ENCODE peak calls at places on chromosome 12, in six cellular contexts. One of them, this sample, is unnamed.

GRCh38 chr12:59040651-59041050 is 120.3 kb upstream of the LRIG3 start:
- DNase-seq in H1: no peak
- DNase-seq in A549: peak
- DNase-seq in HepG2: no peak
- DNase-seq in IMR-90: peak
- DNase-seq in SK-N-SH: no peak
- DNase-seq in this sample: no peak

GRCh38 chr12:19783547-19784444 is 344.5 kb downstream of the AEBP2 start:
- DNase-seq in H1: no peak
- DNase-seq in A549: no peak
- DNase-seq in HepG2: no peak
- DNase-seq in IMR-90: no peak
- DNase-seq in SK-N-SH: no peak
- DNase-seq in this sample: no peak

GRCh38 chr12:75923964-75924666 is 107.5 kb downstream of the PHLDA1 start:
- DNase-seq in H1: no peak
- DNase-seq in A549: no peak
- DNase-seq in HepG2: no peak
- DNase-seq in IMR-90: no peak
- DNase-seq in SK-N-SH: no peak
- DNase-seq in this sample: no peak

GRCh38 chr12:52767427-52767826 is 9.7 kb downstream of the KRT76 start:
- DNase-seq in H1: no peak
- DNase-seq in A549: no peak
- DNase-seq in HepG2: no peak
- DNase-seq in IMR-90: no peak
- DNase-seq in SK-N-SH: no peak
- DNase-seq in this sample: no peak

GRCh38 chr12:46998811-46999368 is 80.5 kb upstream of the PCED1B start:
- DNase-seq in H1: no peak
- DNase-seq in A549: peak
- DNase-seq in HepG2: no peak
- DNase-seq in IMR-90: peak
- DNase-seq in SK-N-SH: no peak
- DNase-seq in this sample: no peak

GRCh38 chr12:53781218-53781801 is 29.5 kb upstream of the CISTR start:
- DNase-seq in H1: no peak
- DNase-seq in A549: no peak
- DNase-seq in HepG2: no peak
- DNase-seq in IMR-90: peak
- DNase-seq in SK-N-SH: no peak
- DNase-seq in this sample: no peak

GRCh38 chr12:39902823-39903222 is 203.1 kb downstream of the SLC2A13 start:
- DNase-seq in H1: no peak
- DNase-seq in A549: no peak
- DNase-seq in HepG2: no peak
- DNase-seq in IMR-90: no peak
- DNase-seq in SK-N-SH: no peak
- DNase-seq in this sample: no peak

GRCh38 chr12:57161491-57161890 is 14.1 kb upstream of the LRP1-AS start:
- DNase-seq in H1: no peak
- DNase-seq in A549: no peak
- DNase-seq in HepG2: no peak
- DNase-seq in IMR-90: peak
- DNase-seq in SK-N-SH: no peak
- DNase-seq in this sample: no peak

GRCh38 chr12:121357331-121357730 is 5.1 kb upstream of the ANAPC5 start:
- DNase-seq in H1: no peak
- DNase-seq in A549: no peak
- DNase-seq in HepG2: no peak
- DNase-seq in IMR-90: no peak
- DNase-seq in SK-N-SH: no peak
- DNase-seq in this sample: no peak

GRCh38 chr12:117857632-117858274 is 111.0 kb downstream of the KSR2 start:
- DNase-seq in H1: peak
- DNase-seq in A549: peak
- DNase-seq in HepG2: peak
- DNase-seq in IMR-90: peak
- DNase-seq in SK-N-SH: peak
- DNase-seq in this sample: peak

GRCh38 chr12:54191550-54192022 is 2.8 kb upstream of the SMUG1 start:
- DNase-seq in H1: peak
- DNase-seq in A549: peak
- DNase-seq in HepG2: peak
- DNase-seq in IMR-90: peak
- DNase-seq in SK-N-SH: peak
- DNase-seq in this sample: peak

GRCh38 chr12:115079760-115080159 is 395.8 kb upstream of the TBX3 start:
- DNase-seq in H1: no peak
- DNase-seq in A549: no peak
- DNase-seq in HepG2: no peak
- DNase-seq in IMR-90: no peak
- DNase-seq in SK-N-SH: no peak
- DNase-seq in this sample: no peak

GRCh38 chr12:11067514-11067913 is 5.4 kb upstream of the TAS2R46 start:
- DNase-seq in H1: no peak
- DNase-seq in A549: no peak
- DNase-seq in HepG2: no peak
- DNase-seq in IMR-90: peak
- DNase-seq in SK-N-SH: no peak
- DNase-seq in this sample: no peak

GRCh38 chr12:1216560-1216959 is 225.5 kb downstream of the ERC1 start:
- DNase-seq in H1: no peak
- DNase-seq in A549: no peak
- DNase-seq in HepG2: no peak
- DNase-seq in IMR-90: no peak
- DNase-seq in SK-N-SH: no peak
- DNase-seq in this sample: no peak

GRCh38 chr12:115897718-115898117 is 379.8 kb downstream of the MED13L start:
- DNase-seq in H1: no peak
- DNase-seq in A549: no peak
- DNase-seq in HepG2: no peak
- DNase-seq in IMR-90: peak
- DNase-seq in SK-N-SH: no peak
- DNase-seq in this sample: no peak

GRCh38 chr12:3035815-3036702 is 41.1 kb upstream of the TSPAN9 start:
- DNase-seq in H1: no peak
- DNase-seq in A549: no peak
- DNase-seq in HepG2: no peak
- DNase-seq in IMR-90: peak
- DNase-seq in SK-N-SH: peak
- DNase-seq in this sample: peak

GRCh38 chr12:3490848-3491382 is at the start of gene PRMT8:
- DNase-seq in H1: no peak
- DNase-seq in A549: no peak
- DNase-seq in HepG2: no peak
- DNase-seq in IMR-90: no peak
- DNase-seq in SK-N-SH: peak
- DNase-seq in this sample: no peak

GRCh38 chr12:65487679-65488078 is 209.2 kb downstream of the MSRB3 start:
- DNase-seq in H1: no peak
- DNase-seq in A549: no peak
- DNase-seq in HepG2: no peak
- DNase-seq in IMR-90: no peak
- DNase-seq in SK-N-SH: no peak
- DNase-seq in this sample: no peak

GRCh38 chr12:100794441-100795192 is at the start of gene ANO4:
- DNase-seq in H1: no peak
- DNase-seq in A549: no peak
- DNase-seq in HepG2: no peak
- DNase-seq in IMR-90: peak
- DNase-seq in SK-N-SH: peak
- DNase-seq in this sample: no peak

GRCh38 chr12:95789126-95790024 is 1.2 kb downstream of the NTN4 start:
- DNase-seq in H1: no peak
- DNase-seq in A549: peak
- DNase-seq in HepG2: no peak
- DNase-seq in IMR-90: peak
- DNase-seq in SK-N-SH: peak
- DNase-seq in this sample: no peak

GRCh38 chr12:127169321-127170270 is 1097.4 kb upstream of the TMEM132C start:
- DNase-seq in H1: no peak
- DNase-seq in A549: no peak
- DNase-seq in HepG2: no peak
- DNase-seq in IMR-90: peak
- DNase-seq in SK-N-SH: no peak
- DNase-seq in this sample: no peak

GRCh38 chr12:22986997-22987396 is 362.0 kb downstream of the ETNK1 start:
- DNase-seq in H1: no peak
- DNase-seq in A549: no peak
- DNase-seq in HepG2: no peak
- DNase-seq in IMR-90: no peak
- DNase-seq in SK-N-SH: no peak
- DNase-seq in this sample: no peak

GRCh38 chr12:90974286-90974685 is 19.3 kb upstream of the CCER1 start:
- DNase-seq in H1: no peak
- DNase-seq in A549: peak
- DNase-seq in HepG2: no peak
- DNase-seq in IMR-90: peak
- DNase-seq in SK-N-SH: no peak
- DNase-seq in this sample: no peak

DNA sequence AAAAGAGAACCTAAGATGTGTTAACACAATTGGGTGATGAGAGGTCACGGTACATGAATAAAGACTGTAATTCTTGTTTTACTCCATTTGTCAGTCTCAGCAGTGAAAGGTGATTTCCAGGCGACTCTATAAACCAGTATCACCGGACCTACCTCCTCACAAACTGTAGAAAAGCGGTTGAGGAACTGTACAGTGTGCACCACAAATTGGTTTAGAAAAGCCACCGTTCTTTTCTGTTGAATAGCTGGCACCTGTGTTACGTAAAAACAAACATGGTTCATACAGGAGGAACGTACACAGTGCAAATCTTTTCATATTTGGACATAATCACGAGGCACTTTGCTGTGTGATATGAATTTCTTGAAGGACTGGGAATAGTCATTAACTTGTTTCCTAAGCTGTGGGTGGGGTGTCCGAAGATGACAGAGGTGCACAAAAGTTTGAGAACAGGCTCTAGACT is 665 bp downstream of the WASHC3 start:
- DNase-seq in H1: no peak
- DNase-seq in A549: no peak
- DNase-seq in HepG2: peak
- DNase-seq in IMR-90: peak
- DNase-seq in SK-N-SH: no peak
- DNase-seq in this sample: no peak
- TF ChIP-seq RFX5 in H1: no peak
- TF ChIP-seq RFX5 in A549: no peak
- TF ChIP-seq RFX5 in HepG2: no peak
- TF ChIP-seq RFX5 in IMR-90: no peak
- TF ChIP-seq RFX5 in SK-N-SH: no peak
- TF ChIP-seq RFX5 in this sample: no peak

GRCh38 chr12:64124511-64125197 is 97.4 kb downstream of the KICS2 start:
- DNase-seq in H1: no peak
- DNase-seq in A549: no peak
- DNase-seq in HepG2: no peak
- DNase-seq in IMR-90: peak
- DNase-seq in SK-N-SH: no peak
- DNase-seq in this sample: no peak

GRCh38 chr12:64127811-64128210 is 94.3 kb downstream of the KICS2 start:
- DNase-seq in H1: no peak
- DNase-seq in A549: no peak
- DNase-seq in HepG2: no peak
- DNase-seq in IMR-90: no peak
- DNase-seq in SK-N-SH: no peak
- DNase-seq in this sample: no peak

GRCh38 chr12:64120568-64120967 is 101.5 kb downstream of the KICS2 start:
- DNase-seq in H1: no peak
- DNase-seq in A549: no peak
- DNase-seq in HepG2: no peak
- DNase-seq in IMR-90: no peak
- DNase-seq in SK-N-SH: no peak
- DNase-seq in this sample: no peak

GRCh38 chr12:64125913-64126312 is 96.2 kb downstream of the KICS2 start:
- DNase-seq in H1: no peak
- DNase-seq in A549: no peak
- DNase-seq in HepG2: no peak
- DNase-seq in IMR-90: no peak
- DNase-seq in SK-N-SH: no peak
- DNase-seq in this sample: no peak

GRCh38 chr12:64123448-64123847 is 98.6 kb downstream of the KICS2 start:
- DNase-seq in H1: no peak
- DNase-seq in A549: no peak
- DNase-seq in HepG2: no peak
- DNase-seq in IMR-90: no peak
- DNase-seq in SK-N-SH: no peak
- DNase-seq in this sample: no peak
- TF ChIP-seq RFX5 in H1: no peak
- TF ChIP-seq RFX5 in A549: no peak
- TF ChIP-seq RFX5 in HepG2: no peak
- TF ChIP-seq RFX5 in IMR-90: no peak
- TF ChIP-seq RFX5 in SK-N-SH: no peak
- TF ChIP-seq RFX5 in this sample: no peak

GRCh38 chr12:92340003-92340402 is 194.4 kb upstream of the BTG1 start:
- DNase-seq in H1: no peak
- DNase-seq in A549: no peak
- DNase-seq in HepG2: no peak
- DNase-seq in IMR-90: no peak
- DNase-seq in SK-N-SH: no peak
- DNase-seq in this sample: no peak

GRCh38 chr12:92339198-92339821 is 193.7 kb upstream of the BTG1 start:
- DNase-seq in H1: no peak
- DNase-seq in A549: no peak
- DNase-seq in HepG2: no peak
- DNase-seq in IMR-90: no peak
- DNase-seq in SK-N-SH: no peak
- DNase-seq in this sample: no peak

GRCh38 chr12:92337128-92337527 is 191.5 kb upstream of the BTG1 start:
- DNase-seq in H1: no peak
- DNase-seq in A549: no peak
- DNase-seq in HepG2: no peak
- DNase-seq in IMR-90: peak
- DNase-seq in SK-N-SH: no peak
- DNase-seq in this sample: no peak

GRCh38 chr12:92338102-92338501 is 192.5 kb upstream of the BTG1 start:
- DNase-seq in H1: no peak
- DNase-seq in A549: no peak
- DNase-seq in HepG2: no peak
- DNase-seq in IMR-90: no peak
- DNase-seq in SK-N-SH: no peak
- DNase-seq in this sample: no peak

DNA sequence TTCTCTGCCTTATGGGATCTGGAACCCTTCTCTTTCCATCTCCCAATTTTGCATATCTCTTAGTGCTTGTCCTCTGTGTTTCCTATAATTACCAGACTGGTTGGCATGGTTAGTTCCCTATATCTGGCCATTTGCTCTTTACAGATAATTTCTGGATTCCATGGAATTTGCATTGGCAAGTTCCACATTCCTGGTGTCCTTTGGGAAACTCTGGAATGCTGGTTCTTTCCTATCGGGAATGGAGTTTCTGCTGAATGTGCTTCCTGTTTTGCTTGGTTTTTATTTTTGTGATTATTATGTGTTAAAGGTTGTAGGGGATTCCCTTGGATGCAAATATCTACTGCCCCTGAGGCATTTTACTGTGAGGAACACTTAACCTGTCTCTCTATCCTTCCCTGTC is 193.0 kb upstream of the BTG1 start:
- DNase-seq in H1: no peak
- DNase-seq in A549: no peak
- DNase-seq in HepG2: no peak
- DNase-seq in IMR-90: no peak
- DNase-seq in SK-N-SH: no peak
- DNase-seq in this sample: no peak
- TF ChIP-seq RFX5 in H1: no peak
- TF ChIP-seq RFX5 in A549: no peak
- TF ChIP-seq RFX5 in HepG2: no peak
- TF ChIP-seq RFX5 in IMR-90: no peak
- TF ChIP-seq RFX5 in SK-N-SH: no peak
- TF ChIP-seq RFX5 in this sample: no peak

GRCh38 chr12:66637693-66638301 is 41.1 kb downstream of the GRIP1 start:
- DNase-seq in H1: no peak
- DNase-seq in A549: no peak
- DNase-seq in HepG2: no peak
- DNase-seq in IMR-90: no peak
- DNase-seq in SK-N-SH: no peak
- DNase-seq in this sample: no peak
- TF ChIP-seq RFX5 in H1: no peak
- TF ChIP-seq RFX5 in A549: no peak
- TF ChIP-seq RFX5 in HepG2: no peak
- TF ChIP-seq RFX5 in IMR-90: no peak
- TF ChIP-seq RFX5 in SK-N-SH: no peak
- TF ChIP-seq RFX5 in this sample: no peak

This sample was measured in K562.